ENCODE peak calls at places on chromosomes 1 and 21, in six cellular contexts. One of them, this sample, is unnamed.

GRCh38 chr1:207581496-207582168 is 63.3 kb upstream of the CR1L start:
- DNase-seq in uterus: no peak
- DNase-seq in GM12892: no peak
- DNase-seq in A549: no peak
- DNase-seq in H54: no peak
- DNase-seq in ovary: no peak
- DNase-seq in this sample: no peak

GRCh38 chr1:62241357-62242131 is 46.9 kb downstream of the L1TD1 start:
- DNase-seq in uterus: no peak
- DNase-seq in GM12892: no peak
- DNase-seq in A549: peak
- DNase-seq in H54: no peak
- DNase-seq in ovary: peak
- DNase-seq in this sample: no peak

GRCh38 chr1:102318104-102318806 is 321.5 kb upstream of the OLFM3 start:
- DNase-seq in uterus: no peak
- DNase-seq in GM12892: no peak
- DNase-seq in A549: no peak
- DNase-seq in H54: no peak
- DNase-seq in ovary: no peak
- DNase-seq in this sample: no peak

GRCh38 chr1:87594736-87595383 is 266.2 kb downstream of the LMO4 start:
- DNase-seq in uterus: no peak
- DNase-seq in GM12892: no peak
- DNase-seq in A549: no peak
- DNase-seq in H54: no peak
- DNase-seq in ovary: no peak
- DNase-seq in this sample: no peak

GRCh38 chr1:28265577-28265976 is 6.3 kb downstream of the SESN2 start:
- DNase-seq in uterus: no peak
- DNase-seq in GM12892: no peak
- DNase-seq in A549: no peak
- DNase-seq in H54: no peak
- DNase-seq in ovary: no peak
- DNase-seq in this sample: no peak

GRCh38 chr1:116345830-116346229 is 27.2 kb upstream of the ATP1A1 start:
- DNase-seq in uterus: no peak
- DNase-seq in GM12892: no peak
- DNase-seq in A549: no peak
- DNase-seq in H54: no peak
- DNase-seq in ovary: no peak
- DNase-seq in this sample: no peak

GRCh38 chr21:8991968-8992621 is 1529.3 kb upstream of the TPTE start:
- DNase-seq in uterus: no peak
- DNase-seq in GM12892: no peak
- DNase-seq in A549: peak
- DNase-seq in H54: no peak
- DNase-seq in ovary: no peak
- DNase-seq in this sample: no peak

GRCh38 chr21:34545079-34545884 is 33.3 kb upstream of the KCNE1 start:
- DNase-seq in uterus: no peak
- DNase-seq in GM12892: peak
- DNase-seq in A549: peak
- DNase-seq in H54: peak
- DNase-seq in ovary: no peak
- DNase-seq in this sample: no peak

GRCh38 chr1:152626688-152627087 is 3.8 kb upstream of the LCE3A start:
- DNase-seq in uterus: no peak
- DNase-seq in GM12892: no peak
- DNase-seq in A549: no peak
- DNase-seq in H54: no peak
- DNase-seq in ovary: no peak
- DNase-seq in this sample: no peak

GRCh38 chr1:53075206-53075605 is 13.2 kb downstream of the PODN start:
- DNase-seq in uterus: no peak
- DNase-seq in GM12892: no peak
- DNase-seq in A549: no peak
- DNase-seq in H54: no peak
- DNase-seq in ovary: peak
- DNase-seq in this sample: peak

GRCh38 chr1:12019858-12020509 is 686 bp downstream of the MIIP start:
- DNase-seq in uterus: no peak
- DNase-seq in GM12892: no peak
- DNase-seq in A549: peak
- DNase-seq in H54: no peak
- DNase-seq in ovary: no peak
- DNase-seq in this sample: peak

GRCh38 chr1:199742547-199742946 is 285.0 kb upstream of the NR5A2 start:
- DNase-seq in uterus: no peak
- DNase-seq in GM12892: no peak
- DNase-seq in A549: peak
- DNase-seq in H54: peak
- DNase-seq in ovary: no peak
- DNase-seq in this sample: no peak

GRCh38 chr1:30634507-30634906 is 88.9 kb downstream of the MATN1 start:
- DNase-seq in uterus: no peak
- DNase-seq in GM12892: no peak
- DNase-seq in A549: no peak
- DNase-seq in H54: no peak
- DNase-seq in ovary: no peak
- DNase-seq in this sample: no peak

GRCh38 chr1:180277476-180278192 is 47.6 kb downstream of the LHX4 start:
- DNase-seq in uterus: no peak
- DNase-seq in GM12892: no peak
- DNase-seq in A549: no peak
- DNase-seq in H54: no peak
- DNase-seq in ovary: no peak
- DNase-seq in this sample: no peak

GRCh38 chr1:59816318-59816878 is 1.6 kb downstream of the HOOK1 start:
- DNase-seq in uterus: no peak
- DNase-seq in GM12892: no peak
- DNase-seq in A549: no peak
- DNase-seq in H54: no peak
- DNase-seq in ovary: no peak
- DNase-seq in this sample: no peak

GRCh38 chr1:59815892-59816291 is 1.1 kb downstream of the HOOK1 start:
- DNase-seq in uterus: no peak
- DNase-seq in GM12892: no peak
- DNase-seq in A549: no peak
- DNase-seq in H54: no peak
- DNase-seq in ovary: no peak
- DNase-seq in this sample: no peak

GRCh38 chr1:59814901-59815825 is at the start of gene HOOK1:
- DNase-seq in uterus: no peak
- DNase-seq in GM12892: peak
- DNase-seq in A549: no peak
- DNase-seq in H54: no peak
- DNase-seq in ovary: peak
- DNase-seq in this sample: peak

GRCh38 chr1:59819566-59820438 is 5.1 kb downstream of the HOOK1 start:
- DNase-seq in uterus: no peak
- DNase-seq in GM12892: no peak
- DNase-seq in A549: no peak
- DNase-seq in H54: no peak
- DNase-seq in ovary: no peak
- DNase-seq in this sample: no peak

GRCh38 chr1:59814180-59814900 is 409 bp upstream of the HOOK1 start:
- DNase-seq in uterus: peak
- DNase-seq in GM12892: peak
- DNase-seq in A549: peak
- DNase-seq in H54: no peak
- DNase-seq in ovary: peak
- DNase-seq in this sample: peak
- TF ChIP-seq POLR2A in uterus: peak
- TF ChIP-seq POLR2A in GM12892: no peak
- TF ChIP-seq POLR2A in A549: peak
- TF ChIP-seq POLR2A in H54: no peak
- TF ChIP-seq POLR2A in ovary: no peak
- TF ChIP-seq POLR2A in this sample: peak

GRCh38 chr1:17929224-17929623 is 174.1 kb downstream of the ACTL8 start:
- DNase-seq in uterus: no peak
- DNase-seq in GM12892: no peak
- DNase-seq in A549: no peak
- DNase-seq in H54: no peak
- DNase-seq in ovary: no peak
- DNase-seq in this sample: no peak
- TF ChIP-seq POLR2A in uterus: no peak
- TF ChIP-seq POLR2A in GM12892: no peak
- TF ChIP-seq POLR2A in A549: no peak
- TF ChIP-seq POLR2A in H54: no peak
- TF ChIP-seq POLR2A in ovary: no peak
- TF ChIP-seq POLR2A in this sample: no peak

DNA sequence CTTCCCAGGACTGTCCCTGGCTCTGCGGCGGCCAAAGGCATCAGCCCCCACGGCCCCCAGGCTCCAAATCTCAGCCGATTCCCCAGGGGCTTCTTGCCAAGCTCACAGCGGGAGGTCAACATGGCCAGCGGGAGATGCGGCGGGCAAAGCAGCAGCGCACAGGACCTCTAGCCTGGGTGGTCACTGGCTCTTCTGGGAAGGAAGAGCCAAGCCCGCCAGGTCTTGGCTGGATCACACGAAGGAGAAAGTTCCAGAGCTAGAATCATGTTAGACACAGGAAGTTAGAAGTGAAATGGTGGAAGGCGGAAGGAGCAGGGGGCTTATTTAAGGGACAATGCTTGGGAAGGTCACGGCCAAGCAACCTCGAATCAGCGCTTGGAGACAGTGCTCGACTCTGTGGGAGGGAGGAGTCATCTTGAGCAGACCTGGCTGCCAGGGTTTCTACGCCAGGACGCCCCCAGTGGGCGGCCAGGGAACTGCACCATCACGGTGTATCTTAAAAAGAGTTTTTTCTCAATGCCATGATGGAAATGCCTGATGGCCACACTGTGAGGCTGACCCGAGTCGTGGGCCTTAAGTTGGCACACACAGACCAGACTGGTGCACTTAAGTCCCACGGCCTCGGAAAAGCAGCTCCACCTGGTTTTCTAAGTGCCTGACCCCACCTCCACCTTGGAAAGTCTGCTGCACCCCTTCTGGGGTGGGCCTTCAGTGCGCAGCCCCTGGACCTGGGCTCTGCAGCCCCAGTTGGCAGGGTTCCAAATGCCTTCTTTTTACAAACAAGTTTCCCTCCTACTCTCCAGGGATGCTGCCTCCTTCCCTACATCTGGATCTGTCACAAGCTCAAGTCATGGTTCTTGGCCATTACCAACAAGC is 29.3 kb downstream of the SLC66A1 start:
- DNase-seq in uterus: peak
- DNase-seq in GM12892: peak
- DNase-seq in A549: peak
- DNase-seq in H54: peak
- DNase-seq in ovary: peak
- DNase-seq in this sample: peak
- TF ChIP-seq POLR2A in uterus: no peak
- TF ChIP-seq POLR2A in GM12892: no peak
- TF ChIP-seq POLR2A in A549: no peak
- TF ChIP-seq POLR2A in H54: no peak
- TF ChIP-seq POLR2A in ovary: no peak
- TF ChIP-seq POLR2A in this sample: no peak

DNA sequence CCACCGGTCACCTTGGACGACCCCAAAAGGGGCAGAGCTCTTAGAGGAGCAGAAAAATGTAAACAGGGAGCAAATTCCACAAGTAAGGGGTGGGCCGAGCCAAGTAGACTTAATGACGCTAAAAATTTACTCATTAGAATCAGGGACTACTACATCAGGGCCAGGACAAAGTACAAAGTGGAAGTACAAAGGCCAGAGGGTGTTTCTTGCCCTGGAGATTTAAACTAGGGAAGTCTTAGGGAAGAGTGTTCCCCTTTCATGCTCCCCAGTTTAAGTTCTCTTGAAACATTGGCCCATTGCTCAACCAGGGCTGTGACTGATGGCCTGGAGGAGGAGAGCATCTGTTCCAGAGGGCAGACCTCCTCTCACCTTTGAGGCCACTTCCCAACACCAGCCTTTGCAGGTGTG is 48.6 kb downstream of the BACH1 start:
- DNase-seq in uterus: no peak
- DNase-seq in GM12892: no peak
- DNase-seq in A549: no peak
- DNase-seq in H54: no peak
- DNase-seq in ovary: no peak
- DNase-seq in this sample: peak
- TF ChIP-seq POLR2A in uterus: no peak
- TF ChIP-seq POLR2A in GM12892: no peak
- TF ChIP-seq POLR2A in A549: no peak
- TF ChIP-seq POLR2A in H54: no peak
- TF ChIP-seq POLR2A in ovary: no peak
- TF ChIP-seq POLR2A in this sample: no peak

GRCh38 chr1:173476197-173476663 is 905 bp upstream of the PRDX6 start:
- DNase-seq in uterus: no peak
- DNase-seq in GM12892: no peak
- DNase-seq in A549: no peak
- DNase-seq in H54: no peak
- DNase-seq in ovary: no peak
- DNase-seq in this sample: no peak

GRCh38 chr1:173478099-173478555 is 992 bp downstream of the PRDX6 start:
- DNase-seq in uterus: peak
- DNase-seq in GM12892: no peak
- DNase-seq in A549: peak
- DNase-seq in H54: no peak
- DNase-seq in ovary: peak
- DNase-seq in this sample: peak

GRCh38 chr1:173477286-173478098 is at the start of gene PRDX6:
- DNase-seq in uterus: peak
- DNase-seq in GM12892: peak
- DNase-seq in A549: no peak
- DNase-seq in H54: peak
- DNase-seq in ovary: peak
- DNase-seq in this sample: peak

GRCh38 chr1:173475564-173476196 is 1.5 kb upstream of the PRDX6 start:
- DNase-seq in uterus: no peak
- DNase-seq in GM12892: no peak
- DNase-seq in A549: no peak
- DNase-seq in H54: no peak
- DNase-seq in ovary: no peak
- DNase-seq in this sample: no peak

GRCh38 chr1:173476664-173477285 is 360 bp upstream of the PRDX6 start:
- DNase-seq in uterus: peak
- DNase-seq in GM12892: peak
- DNase-seq in A549: peak
- DNase-seq in H54: peak
- DNase-seq in ovary: peak
- DNase-seq in this sample: peak
- TF ChIP-seq POLR2A in uterus: no peak
- TF ChIP-seq POLR2A in GM12892: peak
- TF ChIP-seq POLR2A in A549: peak
- TF ChIP-seq POLR2A in H54: peak
- TF ChIP-seq POLR2A in ovary: peak
- TF ChIP-seq POLR2A in this sample: peak